ENCODE peak calls at places on chromosomes 7 and 10, in six cellular contexts. C is HCT116, Y is GM12878, Q is H1, X is K562, Z is HepG2. T is an unnamed sample.

GRCh38 chr7:64359543-64359942 is 45.8 kb downstream of the ZNF736 start:
- DNase-seq in C (no peak), Y (no peak), Q (no peak), X (no peak), Z (no peak), T (no peak)

GRCh38 chr7:107742678-107743566 is 1.0 kb upstream of the CBLL1 start:
- DNase-seq in C (no peak), Y (peak), Q (no peak), X (no peak), Z (no peak), T (peak)

GRCh38 chr10:90337316-90337715 is 520.5 kb downstream of the HTR7 start:
- DNase-seq in C (no peak), Y (no peak), Q (no peak), X (no peak), Z (no peak), T (no peak)

GRCh38 chr7:19009241-19009935 is 108.0 kb downstream of the TWIST1 start:
- DNase-seq in C (no peak), Y (no peak), Q (no peak), X (no peak), Z (no peak), T (no peak)

GRCh38 chr7:29946428-29947186 is 43.0 kb downstream of the SCRN1 start:
- DNase-seq in C (peak), Y (no peak), Q (peak), X (peak), Z (peak), T (no peak)

GRCh38 chr10:60714242-60714641 is 64.0 kb upstream of the CDK1 start:
- DNase-seq in C (no peak), Y (no peak), Q (no peak), X (no peak), Z (no peak), T (no peak)

GRCh38 chr10:96288151-96288621 is 16.0 kb upstream of the DNTT start:
- DNase-seq in C (no peak), Y (peak), Q (no peak), X (no peak), Z (no peak), T (no peak)

GRCh38 chr10:124657806-124658205 is 86.4 kb downstream of the FAM53B start:
- DNase-seq in C (no peak), Y (peak), Q (no peak), X (no peak), Z (no peak), T (no peak)

GRCh38 chr7:98870071-98870651 is 347 bp upstream of the TMEM130 start:
- DNase-seq in C (no peak), Y (peak), Q (peak), X (peak), Z (no peak), T (no peak)

GRCh38 chr7:1663243-1663642 is 6.8 kb upstream of the ELFN1 start:
- DNase-seq in C (no peak), Y (no peak), Q (no peak), X (no peak), Z (no peak), T (no peak)

GRCh38 chr10:121662945-121663917 is 65.0 kb upstream of the FGFR2 start:
- DNase-seq in C (peak), Y (no peak), Q (peak), X (peak), Z (no peak), T (peak)
- TF ChIP-seq ZNF274 in C (no peak), Y (no peak), Q (no peak), X (no peak), Z (no peak), T (no peak)

GRCh38 chr7:43590862-43591550 is 8.1 kb downstream of the STK17A start:
- DNase-seq in C (no peak), Y (peak), Q (no peak), X (no peak), Z (no peak), T (no peak)

GRCh38 chr7:43591551-43592180 is 8.8 kb downstream of the STK17A start:
- DNase-seq in C (no peak), Y (no peak), Q (no peak), X (no peak), Z (peak), T (no peak)

GRCh38 chr7:43594020-43594419 is 11.1 kb downstream of the STK17A start:
- DNase-seq in C (no peak), Y (no peak), Q (no peak), X (no peak), Z (no peak), T (no peak)

GRCh38 chr7:43593010-43593409 is 10.1 kb downstream of the STK17A start:
- DNase-seq in C (no peak), Y (no peak), Q (no peak), X (no peak), Z (no peak), T (no peak)

GRCh38 chr7:43592321-43592720 is 9.4 kb downstream of the STK17A start:
- DNase-seq in C (no peak), Y (no peak), Q (no peak), X (no peak), Z (no peak), T (no peak)
- H3K4me3 ChIP-seq in C (no peak), Y (peak), Q (no peak), X (no peak), Z (no peak), T (no peak)

GRCh38 chr7:27192546-27193334 is 7.2 kb downstream of the HOXA13 start:
- DNase-seq in C (no peak), Y (no peak), Q (peak), X (no peak), Z (no peak), T (no peak)

GRCh38 chr7:27189560-27190283 is 4.7 kb upstream of the HOXA11 start:
- DNase-seq in C (no peak), Y (no peak), Q (peak), X (no peak), Z (no peak), T (no peak)

GRCh38 chr7:27190284-27190748 is 5.3 kb upstream of the HOXA11 start:
- DNase-seq in C (no peak), Y (no peak), Q (peak), X (no peak), Z (no peak), T (no peak)

GRCh38 chr7:27191716-27192545 is 6.9 kb upstream of the HOXA11 start:
- DNase-seq in C (no peak), Y (no peak), Q (peak), X (no peak), Z (no peak), T (no peak)

DNA sequence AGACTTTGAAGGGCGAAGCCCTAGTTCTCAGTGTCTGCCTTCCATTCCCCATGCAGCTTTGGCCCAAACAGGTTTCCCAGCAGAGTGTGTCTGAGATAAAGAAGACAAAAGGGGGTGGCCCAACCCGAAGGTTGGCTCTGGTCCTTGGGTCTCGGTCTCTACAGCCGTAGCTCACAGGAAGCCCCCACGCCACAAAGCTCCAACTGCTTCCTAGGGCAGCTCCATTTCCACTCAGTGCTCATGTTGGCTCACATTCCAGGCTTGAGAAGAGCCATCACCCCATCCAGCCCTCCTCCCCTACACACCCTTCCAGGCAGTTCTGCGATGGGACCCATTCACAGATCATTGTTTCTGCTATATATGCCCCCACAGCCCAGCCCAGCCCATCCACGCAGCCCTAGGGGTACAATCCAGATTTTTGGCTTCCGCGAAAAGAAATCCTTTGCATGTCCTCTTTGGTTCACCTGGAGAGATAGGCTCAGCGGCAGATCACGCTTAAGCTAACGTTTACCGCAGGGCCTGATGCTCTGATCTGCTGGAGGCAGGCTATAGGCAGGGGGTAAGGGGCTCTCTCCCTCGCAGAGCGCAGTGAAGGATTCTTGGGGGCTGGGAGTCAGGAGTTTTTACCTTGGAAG is 6.2 kb upstream of the HOXA11 start:
- DNase-seq in C (no peak), Y (no peak), Q (no peak), X (no peak), Z (no peak), T (no peak)
- TF ChIP-seq ZNF274 in C (no peak), Y (no peak), Q (no peak), X (no peak), Z (no peak), T (no peak)

GRCh38 chr10:86967481-86967941 is 771 bp upstream of the ADIRF start:
- DNase-seq in C (no peak), Y (no peak), Q (no peak), X (no peak), Z (no peak), T (no peak)
- H3K4me3 ChIP-seq in C (peak), Y (no peak), Q (no peak), X (no peak), Z (no peak), T (no peak)

GRCh38 chr10:127275793-127276415 is 79.5 kb upstream of the INSYN2A start:
- DNase-seq in C (no peak), Y (no peak), Q (no peak), X (no peak), Z (no peak), T (no peak)
- TF ChIP-seq ZNF274 in C (no peak), Y (no peak), Q (no peak), X (no peak), Z (no peak), T (no peak)

GRCh38 chr7:75637854-75638606 is 100.7 kb downstream of the HIP1 start:
- DNase-seq in C (no peak), Y (no peak), Q (no peak), X (no peak), Z (no peak), T (no peak)

GRCh38 chr7:75639893-75640600 is 98.7 kb downstream of the HIP1 start:
- DNase-seq in C (no peak), Y (no peak), Q (peak), X (no peak), Z (no peak), T (no peak)

GRCh38 chr7:75642810-75643486 is 95.8 kb downstream of the HIP1 start:
- DNase-seq in C (peak), Y (peak), Q (peak), X (peak), Z (peak), T (no peak)

GRCh38 chr7:75639071-75639892 is 99.5 kb downstream of the HIP1 start:
- DNase-seq in C (no peak), Y (no peak), Q (peak), X (peak), Z (no peak), T (peak)

GRCh38 chr7:75638607-75639070 is 100.1 kb downstream of the HIP1 start:
- DNase-seq in C (no peak), Y (no peak), Q (peak), X (no peak), Z (no peak), T (no peak)
- H3K4me3 ChIP-seq in C (peak), Y (peak), Q (peak), X (peak), Z (peak), T (peak)

GRCh38 chr10:77165445-77166316 is 471.9 kb downstream of the KCNMA1 start:
- DNase-seq in C (peak), Y (peak), Q (peak), X (peak), Z (peak), T (peak)
- TF ChIP-seq ZNF274 in C (no peak), Y (no peak), Q (no peak), X (no peak), Z (no peak), T (no peak)

DNA sequence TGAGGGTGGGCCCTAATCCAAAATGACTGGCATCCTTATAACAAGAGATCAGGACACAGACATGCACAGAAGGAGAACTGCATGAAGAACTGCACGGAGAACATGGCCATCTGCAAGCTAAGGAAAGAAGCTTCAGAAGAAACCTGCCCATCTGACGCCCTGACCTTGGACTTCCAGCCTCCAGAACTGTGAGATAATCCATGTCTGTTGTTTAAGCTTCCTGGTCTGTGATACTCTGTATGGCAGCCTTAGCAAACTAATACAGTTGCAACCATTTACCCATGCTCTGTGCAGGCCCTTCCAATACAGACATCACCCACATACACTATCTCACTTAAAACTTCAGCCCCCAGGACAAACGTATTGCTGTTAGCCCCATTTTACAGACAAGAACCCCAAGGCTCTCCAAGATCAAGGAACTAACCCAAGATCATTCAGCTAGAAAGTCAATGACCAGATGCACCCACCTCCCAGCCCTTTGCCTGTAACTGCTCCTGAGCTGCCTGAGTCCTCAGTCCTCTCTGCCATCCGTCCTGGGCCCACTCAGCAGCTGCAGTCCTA is 39.7 kb downstream of the DLG5 start:
- DNase-seq in C (no peak), Y (no peak), Q (no peak), X (no peak), Z (no peak), T (no peak)
- H3K4me3 ChIP-seq in C (no peak), Y (no peak), Q (no peak), X (no peak), Z (no peak), T (no peak)

GRCh38 chr10:31977440-31978157 is 49.0 kb upstream of the ARHGAP12 start:
- DNase-seq in C (no peak), Y (no peak), Q (no peak), X (peak), Z (no peak), T (no peak)
- TF ChIP-seq ZNF274 in C (no peak), Y (no peak), Q (no peak), X (no peak), Z (no peak), T (no peak)

GRCh38 chr7:47948096-47948790 is at the start of gene PKD1L1:
- DNase-seq in C (no peak), Y (no peak), Q (no peak), X (no peak), Z (no peak), T (no peak)
- H3K4me3 ChIP-seq in C (no peak), Y (no peak), Q (no peak), X (no peak), Z (no peak), T (no peak)

T was measured in NT2/D1.